ENCODE peak calls at places on chromosomes 1 and 21, in five cellular contexts. W is NAMALWA, E is aorta, F is heart left ventricle, T is OCI-LY7. J is an unnamed sample.

GRCh38 chr1:51728611-51729155 is 111.8 kb downstream of the OSBPL9 start:
- DNase-seq in W (no peak), E (no peak), F (no peak), T (peak), J (no peak)

GRCh38 chr1:246178902-246179301 is 328.2 kb downstream of the SMYD3 start:
- DNase-seq in W (no peak), E (no peak), F (no peak), T (no peak), J (no peak)

GRCh38 chr1:11806307-11806936 is 431 bp downstream of the CLCN6 start:
- DNase-seq in W (no peak), E (no peak), F (peak), T (no peak), J (no peak)

GRCh38 chr1:173205146-173206051 is 1.7 kb downstream of the TNFSF4 start:
- DNase-seq in W (no peak), E (no peak), F (no peak), T (no peak), J (no peak)

GRCh38 chr1:156090138-156090821 is 8.0 kb upstream of the MEX3A start:
- DNase-seq in W (no peak), E (no peak), F (no peak), T (no peak), J (peak)

GRCh38 chr1:66182551-66183178 is 351.3 kb upstream of the SGIP1 start:
- DNase-seq in W (no peak), E (no peak), F (peak), T (no peak), J (no peak)

GRCh38 chr1:70072239-70072751 is 133.1 kb downstream of the LRRC40 start:
- DNase-seq in W (no peak), E (no peak), F (no peak), T (no peak), J (no peak)

GRCh38 chr1:2821373-2821955 is 20.0 kb upstream of the TTC34 start:
- DNase-seq in W (no peak), E (no peak), F (peak), T (no peak), J (peak)

GRCh38 chr1:199529324-199529723 is 498.2 kb upstream of the NR5A2 start:
- DNase-seq in W (no peak), E (no peak), F (no peak), T (no peak), J (no peak)

GRCh38 chr1:85495556-85495955 is 30.6 kb upstream of the DDAH1 start:
- DNase-seq in W (no peak), E (no peak), F (no peak), T (no peak), J (no peak)

GRCh38 chr1:225539069-225539468 is 111.2 kb upstream of the LBR start:
- DNase-seq in W (no peak), E (no peak), F (no peak), T (no peak), J (no peak)

GRCh38 chr1:62040450-62040849 is 154.2 kb upstream of the L1TD1 start:
- DNase-seq in W (no peak), E (no peak), F (no peak), T (no peak), J (no peak)

GRCh38 chr1:2067981-2068380 is 17.8 kb downstream of the PRKCZ start:
- DNase-seq in W (no peak), E (no peak), F (peak), T (no peak), J (no peak)

GRCh38 chr1:13642306-13643004 is 57.5 kb upstream of the PRDM2 start:
- DNase-seq in W (peak), E (no peak), F (no peak), T (peak), J (no peak)

GRCh38 chr1:115113781-115114180 is 24.5 kb upstream of the TSPAN2 start:
- DNase-seq in W (no peak), E (no peak), F (no peak), T (no peak), J (no peak)

GRCh38 chr1:83741348-83741747 is 257.6 kb downstream of the TTLL7 start:
- DNase-seq in W (no peak), E (no peak), F (no peak), T (no peak), J (no peak)

GRCh38 chr1:201172336-201172735 is 18.1 kb upstream of the TMEM9 start:
- DNase-seq in W (no peak), E (no peak), F (no peak), T (no peak), J (no peak)

GRCh38 chr21:32412998-32413504 is 545 bp downstream of the EVA1C start:
- DNase-seq in W (no peak), E (peak), F (peak), T (no peak), J (peak)

GRCh38 chr1:160834945-160835565 is 27.6 kb downstream of the CD244 start:
- DNase-seq in W (peak), E (no peak), F (no peak), T (peak), J (no peak)

GRCh38 chr21:32340863-32341848 is 42.5 kb downstream of the MRAP start:
- DNase-seq in W (no peak), E (no peak), F (no peak), T (no peak), J (no peak)

GRCh38 chr21:46077674-46078101 is 20.2 kb upstream of the COL6A2 start:
- DNase-seq in W (no peak), E (peak), F (no peak), T (no peak), J (no peak)

GRCh38 chr21:17848228-17848627 is 29.1 kb upstream of the C21orf91 start:
- DNase-seq in W (peak), E (peak), F (peak), T (no peak), J (no peak)

GRCh38 chr1:65114312-65114711 is 33.7 kb upstream of the AK4 start:
- DNase-seq in W (no peak), E (no peak), F (peak), T (no peak), J (no peak)

GRCh38 chr1:222896630-222897526 is 82.0 kb downstream of the DISP1 start:
- DNase-seq in W (no peak), E (no peak), F (no peak), T (no peak), J (no peak)

GRCh38 chr1:209768354-209768774 is 12.5 kb downstream of the TRAF3IP3 start:
- DNase-seq in W (no peak), E (no peak), F (no peak), T (peak), J (no peak)

GRCh38 chr1:189803364-189803763 is 674.3 kb downstream of the BRINP3 start:
- DNase-seq in W (peak), E (no peak), F (no peak), T (no peak), J (no peak)

GRCh38 chr1:108068141-108068540 is 103.2 kb upstream of the VAV3 start:
- DNase-seq in W (peak), E (no peak), F (no peak), T (peak), J (no peak)

GRCh38 chr21:29208666-29209059 is 78.2 kb downstream of the MAP3K7CL start:
- DNase-seq in W (no peak), E (no peak), F (no peak), T (no peak), J (no peak)

J was measured in pancreas.